ENCODE peak calls at places on chromosomes 13 and 19, in seven cellular contexts. One of them, this sample, is unnamed.

GRCh38 chr19:15107056-15108010 is at the start of gene SYDE1:
- DNase-seq in activated naive CD4-positive, alpha-beta T cell treated with anti-CD3 and anti-CD28 coated beads for 36 hours: peak
- DNase-seq in HCEC 1CT: peak
- DNase-seq in uterus: peak
- DNase-seq in EL: peak
- DNase-seq in stimulated activated CD4-positive, alpha-beta T cell treated with anti-CD3 and anti-CD28 coated beads, Interleukin-15, amount 100 ng/mL, for 1 hour: no peak
- DNase-seq in cardiac fibroblast: peak
- DNase-seq in this sample: no peak

GRCh38 chr19:3310711-3311110 is 55.7 kb upstream of the NFIC start:
- DNase-seq in stimulated activated CD4-positive, alpha-beta T cell treated with anti-CD3 and anti-CD28 coated beads, Interleukin-15, amount 100 ng/mL, for 1 hour: no peak
- DNase-seq in cardiac fibroblast: no peak
- DNase-seq in HCEC 1CT: no peak
- DNase-seq in uterus: no peak
- DNase-seq in activated naive CD4-positive, alpha-beta T cell treated with anti-CD3 and anti-CD28 coated beads for 36 hours: no peak
- DNase-seq in EL: no peak
- DNase-seq in this sample: no peak

GRCh38 chr19:13846533-13847032 is 30.4 kb upstream of the NANOS3 start:
- DNase-seq in EL: peak
- DNase-seq in HCEC 1CT: peak
- DNase-seq in cardiac fibroblast: peak
- DNase-seq in activated naive CD4-positive, alpha-beta T cell treated with anti-CD3 and anti-CD28 coated beads for 36 hours: peak
- DNase-seq in stimulated activated CD4-positive, alpha-beta T cell treated with anti-CD3 and anti-CD28 coated beads, Interleukin-15, amount 100 ng/mL, for 1 hour: peak
- DNase-seq in uterus: peak
- DNase-seq in this sample: peak

GRCh38 chr13:74128171-74128767 is 5.9 kb downstream of the KLF12 start:
- DNase-seq in HCEC 1CT: peak
- DNase-seq in EL: peak
- DNase-seq in activated naive CD4-positive, alpha-beta T cell treated with anti-CD3 and anti-CD28 coated beads for 36 hours: no peak
- DNase-seq in uterus: no peak
- DNase-seq in stimulated activated CD4-positive, alpha-beta T cell treated with anti-CD3 and anti-CD28 coated beads, Interleukin-15, amount 100 ng/mL, for 1 hour: no peak
- DNase-seq in cardiac fibroblast: peak
- DNase-seq in this sample: no peak

GRCh38 chr13:69935043-69935442 is 172.6 kb upstream of the ATXN8OS start:
- DNase-seq in EL: no peak
- DNase-seq in stimulated activated CD4-positive, alpha-beta T cell treated with anti-CD3 and anti-CD28 coated beads, Interleukin-15, amount 100 ng/mL, for 1 hour: no peak
- DNase-seq in HCEC 1CT: no peak
- DNase-seq in uterus: no peak
- DNase-seq in cardiac fibroblast: no peak
- DNase-seq in activated naive CD4-positive, alpha-beta T cell treated with anti-CD3 and anti-CD28 coated beads for 36 hours: no peak
- DNase-seq in this sample: no peak

GRCh38 chr19:13995017-13995728 is 10.9 kb downstream of the RFX1 start:
- DNase-seq in HCEC 1CT: no peak
- DNase-seq in activated naive CD4-positive, alpha-beta T cell treated with anti-CD3 and anti-CD28 coated beads for 36 hours: no peak
- DNase-seq in EL: peak
- DNase-seq in stimulated activated CD4-positive, alpha-beta T cell treated with anti-CD3 and anti-CD28 coated beads, Interleukin-15, amount 100 ng/mL, for 1 hour: no peak
- DNase-seq in uterus: no peak
- DNase-seq in cardiac fibroblast: peak
- DNase-seq in this sample: no peak

GRCh38 chr19:6402834-6403608 is 10.1 kb upstream of the GTF2F1 start:
- DNase-seq in HCEC 1CT: no peak
- DNase-seq in EL: peak
- DNase-seq in cardiac fibroblast: peak
- DNase-seq in activated naive CD4-positive, alpha-beta T cell treated with anti-CD3 and anti-CD28 coated beads for 36 hours: no peak
- DNase-seq in uterus: no peak
- DNase-seq in stimulated activated CD4-positive, alpha-beta T cell treated with anti-CD3 and anti-CD28 coated beads, Interleukin-15, amount 100 ng/mL, for 1 hour: no peak
- DNase-seq in this sample: no peak

GRCh38 chr13:50079278-50080157 is 64.3 kb downstream of the KCNRG start:
- DNase-seq in EL: no peak
- DNase-seq in HCEC 1CT: no peak
- DNase-seq in uterus: no peak
- DNase-seq in activated naive CD4-positive, alpha-beta T cell treated with anti-CD3 and anti-CD28 coated beads for 36 hours: no peak
- DNase-seq in cardiac fibroblast: peak
- DNase-seq in stimulated activated CD4-positive, alpha-beta T cell treated with anti-CD3 and anti-CD28 coated beads, Interleukin-15, amount 100 ng/mL, for 1 hour: no peak
- DNase-seq in this sample: no peak

GRCh38 chr13:25406377-25406776 is 34.6 kb downstream of the ATP8A2 start:
- DNase-seq in HCEC 1CT: no peak
- DNase-seq in uterus: no peak
- DNase-seq in stimulated activated CD4-positive, alpha-beta T cell treated with anti-CD3 and anti-CD28 coated beads, Interleukin-15, amount 100 ng/mL, for 1 hour: no peak
- DNase-seq in cardiac fibroblast: no peak
- DNase-seq in activated naive CD4-positive, alpha-beta T cell treated with anti-CD3 and anti-CD28 coated beads for 36 hours: no peak
- DNase-seq in EL: peak
- DNase-seq in this sample: no peak

GRCh38 chr19:35544110-35544802 is 1.2 kb upstream of the TMEM147 start:
- DNase-seq in HCEC 1CT: no peak
- DNase-seq in stimulated activated CD4-positive, alpha-beta T cell treated with anti-CD3 and anti-CD28 coated beads, Interleukin-15, amount 100 ng/mL, for 1 hour: no peak
- DNase-seq in cardiac fibroblast: no peak
- DNase-seq in activated naive CD4-positive, alpha-beta T cell treated with anti-CD3 and anti-CD28 coated beads for 36 hours: no peak
- DNase-seq in uterus: no peak
- DNase-seq in EL: no peak
- DNase-seq in this sample: no peak

GRCh38 chr13:74325106-74325505 is 190.9 kb upstream of the KLF12 start:
- DNase-seq in uterus: no peak
- DNase-seq in HCEC 1CT: peak
- DNase-seq in cardiac fibroblast: peak
- DNase-seq in EL: peak
- DNase-seq in activated naive CD4-positive, alpha-beta T cell treated with anti-CD3 and anti-CD28 coated beads for 36 hours: no peak
- DNase-seq in stimulated activated CD4-positive, alpha-beta T cell treated with anti-CD3 and anti-CD28 coated beads, Interleukin-15, amount 100 ng/mL, for 1 hour: no peak
- DNase-seq in this sample: no peak

This sample was measured in GF-D8.